ENCODE peak calls at places on chromosomes 16 and 17, in eight cellular contexts. Q is OCI-LY7, J is MM.1S, I is PC-3, R is lower lobe of right lung, T is uterus, L is adrenal gland, V is tibial artery. M is an unnamed sample. For H3K4me1, the result is how much of the 10 kb centered on the place peaks cover.

GRCh38 chr16:71258371-71258770 is 27.8 kb upstream of the HYDIN start:
- DNase-seq in T (no peak), V (no peak), L (no peak), I (no peak), R (no peak), Q (no peak), J (no peak), M (no peak)

GRCh38 chr16:50252082-50252611 is 14.2 kb upstream of the ADCY7 start:
- DNase-seq in J (no peak), T (no peak), I (no peak), Q (no peak), R (no peak), L (no peak), V (no peak), M (peak)

GRCh38 chr16:55508941-55509920 is at the start of gene LPCAT2:
- DNase-seq in T (peak), R (peak), L (peak), J (peak), V (peak), I (peak), Q (no peak), M (no peak)

GRCh38 chr16:67563708-67564468 is 1.6 kb downstream of the CTCF start:
- DNase-seq in J (peak), L (peak), T (peak), Q (peak), V (peak), I (peak), R (peak), M (no peak)

GRCh38 chr17:57350266-57350665 is 93.9 kb downstream of the MSI2 start:
- DNase-seq in L (no peak), Q (no peak), I (no peak), J (no peak), R (no peak), T (no peak), V (peak), M (no peak)

GRCh38 chr17:14337596-14338079 is 36.8 kb downstream of the HS3ST3B1 start:
- DNase-seq in I (no peak), T (no peak), J (no peak), R (no peak), L (no peak), Q (no peak), V (no peak), M (no peak)

GRCh38 chr16:67461600-67462278 is 19.2 kb downstream of the ATP6V0D1 start:
- DNase-seq in T (no peak), R (peak), Q (no peak), J (no peak), I (no peak), L (no peak), V (no peak), M (no peak)

GRCh38 chr17:78409191-78409621 is 30.8 kb downstream of the PGS1 start:
- DNase-seq in V (no peak), T (no peak), J (no peak), I (peak), Q (no peak), L (no peak), R (peak), M (no peak)

GRCh38 chr17:64378890-64379354 is 11.7 kb downstream of the PECAM1 start:
- DNase-seq in V (peak), R (no peak), I (peak), J (peak), Q (no peak), L (no peak), T (no peak), M (no peak)

GRCh38 chr17:57467226-57467625 is 210.9 kb downstream of the MSI2 start:
- DNase-seq in Q (no peak), R (no peak), V (no peak), T (no peak), J (no peak), I (no peak), L (no peak), M (no peak)

GRCh38 chr16:31138621-31139578 is 3.4 kb upstream of the PRSS8 start:
- DNase-seq in L (peak), J (no peak), Q (no peak), V (no peak), I (peak), R (peak), T (peak), M (no peak)

GRCh38 chr16:72818286-72818845 is 229.6 kb downstream of the ZFHX3 start:
- DNase-seq in Q (no peak), V (no peak), L (no peak), R (no peak), I (no peak), T (no peak), J (no peak), M (no peak)

GRCh38 chr17:83195330-83196087 is 116.1 kb downstream of the METRNL start:
- DNase-seq in Q (no peak), T (no peak), J (no peak), I (no peak), L (no peak), R (peak), V (peak), M (peak)

DNA sequence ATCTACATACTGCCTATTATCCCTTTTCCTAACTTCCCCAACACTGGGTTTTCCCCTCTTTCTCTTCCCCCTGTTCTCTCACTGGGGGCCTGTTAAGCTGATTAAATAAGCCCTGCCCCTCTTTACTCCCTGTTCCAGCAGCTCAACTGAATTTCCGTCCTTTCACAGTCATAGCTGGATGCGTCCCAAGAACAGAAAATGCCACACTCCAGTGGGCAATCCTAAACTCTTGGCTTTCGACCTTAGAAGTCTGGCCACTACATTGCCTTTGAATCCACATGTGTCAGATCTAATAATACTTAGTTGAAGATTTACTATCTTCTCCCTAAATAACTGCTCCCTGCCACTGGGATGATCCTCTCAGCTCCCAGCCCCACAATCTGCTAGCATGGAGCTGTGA is 34.5 kb downstream of the KCNJ16 start:
- DNase-seq in J (no peak), Q (no peak), T (peak), L (peak), V (no peak), R (no peak), I (no peak), M (no peak)
- H3K27ac ChIP-seq in J (no peak), Q (no peak), T (peak), L (no peak), V (no peak), R (no peak), I (no peak), M (no peak)

DNA sequence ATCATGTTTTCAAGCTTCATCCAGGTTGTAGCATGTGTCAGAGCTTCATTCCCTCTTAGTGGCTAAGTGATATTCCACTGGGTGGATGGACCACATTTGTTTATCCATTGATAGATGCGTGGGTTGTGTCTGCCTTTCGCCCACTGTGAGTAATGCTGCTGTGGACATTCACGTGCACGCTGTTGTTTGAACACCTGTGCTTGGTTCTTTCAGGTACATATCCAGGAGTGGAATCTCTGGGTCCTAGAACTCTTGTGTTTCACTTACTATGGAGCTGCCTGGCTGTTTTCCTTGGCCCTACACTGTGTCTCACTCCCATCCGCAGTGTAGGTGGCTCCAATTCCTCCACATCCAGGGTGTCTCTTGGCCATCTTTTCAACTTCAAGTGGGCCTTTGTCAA is 224.2 kb downstream of the C16orf95 start:
- DNase-seq in L (no peak), R (no peak), Q (no peak), T (no peak), J (no peak), I (no peak), V (no peak), M (no peak)
- H3K4me3 ChIP-seq in L (no peak), R (no peak), Q (no peak), T (no peak), J (no peak), I (no peak), V (no peak), M (no peak)

GRCh38 chr17:40062347-40063033 is at the start of gene THRA:
- DNase-seq in T (peak), R (peak), V (peak), I (peak), L (peak), Q (peak), J (peak), M (peak)

GRCh38 chr17:40063034-40063765 is 435 bp downstream of the THRA start:
- DNase-seq in J (peak), Q (peak), V (peak), L (peak), T (peak), R (peak), I (no peak), M (peak)

GRCh38 chr17:40065041-40065770 is 2.4 kb downstream of the THRA start:
- DNase-seq in Q (no peak), V (no peak), J (no peak), R (peak), T (no peak), I (no peak), L (no peak), M (no peak)

GRCh38 chr17:40065771-40066510 is 3.2 kb downstream of the THRA start:
- DNase-seq in T (no peak), V (no peak), I (no peak), R (peak), L (no peak), J (no peak), Q (no peak), M (no peak)

DNA sequence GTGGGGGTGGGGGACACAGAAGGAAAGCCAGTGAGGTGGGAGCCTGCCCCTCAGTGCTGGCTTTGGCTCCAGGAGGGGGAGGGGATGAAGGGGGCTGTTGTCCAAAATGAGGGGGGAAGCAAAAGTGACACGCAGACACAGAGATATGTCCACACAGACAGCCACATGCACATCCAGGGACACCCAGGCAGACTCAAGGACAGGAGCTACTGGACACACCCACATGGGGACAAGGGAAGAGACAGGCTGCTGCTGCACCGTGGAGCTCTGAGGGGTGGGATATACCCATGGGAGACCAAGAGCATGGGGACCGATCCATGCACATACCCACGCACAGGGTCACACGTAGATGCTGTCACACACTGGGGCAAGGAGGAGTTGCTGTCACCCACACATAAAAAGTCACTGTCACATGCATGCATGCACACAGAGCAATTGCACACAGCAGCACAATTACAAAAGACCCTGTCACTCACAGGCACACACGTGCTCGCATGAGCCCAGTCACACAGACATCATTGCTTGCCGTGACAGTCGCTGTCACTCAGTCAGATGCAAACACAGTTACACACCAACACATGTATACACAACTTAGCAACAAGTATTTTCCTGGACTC is 1.3 kb downstream of the THRA start:
- DNase-seq in V (no peak), Q (no peak), J (no peak), I (no peak), T (no peak), L (peak), R (peak), M (no peak)
- H3K4me1 ChIP-seq in V (under half), Q (under half), J (under half), I (under half), T (under half), L (half or more), R (half or more), M (under half)

GRCh38 chr17:75154195-75155106 is at the start of gene JPT1:
- DNase-seq in L (peak), J (peak), V (peak), Q (peak), I (peak), T (peak), R (peak), M (peak)

GRCh38 chr17:75155191-75155601 is 884 bp upstream of the JPT1 start:
- DNase-seq in J (no peak), Q (no peak), V (peak), T (no peak), L (no peak), I (peak), R (no peak), M (no peak)

GRCh38 chr17:75159196-75160031 is 5.1 kb upstream of the JPT1 start:
- DNase-seq in V (peak), Q (no peak), R (no peak), T (no peak), L (peak), I (peak), J (no peak), M (no peak)

GRCh38 chr17:75163074-75163473 is 8.8 kb upstream of the JPT1 start:
- DNase-seq in T (no peak), Q (no peak), J (no peak), V (no peak), L (no peak), I (no peak), R (no peak), M (no peak)

DNA sequence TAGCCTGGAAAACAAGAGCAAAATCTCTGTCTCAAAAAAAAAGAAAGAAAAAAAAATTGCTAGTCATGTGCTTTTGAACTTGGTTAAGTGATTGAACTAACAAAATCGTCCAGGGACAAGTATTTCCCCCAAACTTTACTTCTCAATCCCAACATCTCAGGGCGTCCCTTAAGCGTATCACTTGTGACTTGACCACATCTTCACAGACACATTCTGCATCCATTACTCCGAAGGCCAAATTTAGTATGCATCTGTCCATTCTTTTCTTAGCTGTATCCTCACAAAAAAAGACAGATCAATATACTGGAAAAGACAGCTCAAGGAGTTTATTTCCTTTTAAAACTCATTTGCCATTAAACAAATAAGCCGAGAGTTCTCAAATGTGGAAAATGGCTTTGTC is 5.9 kb upstream of the JPT1 start:
- DNase-seq in T (no peak), L (no peak), I (no peak), Q (no peak), J (no peak), R (no peak), V (no peak), M (no peak)
- H3K27ac ChIP-seq in T (no peak), L (no peak), I (peak), Q (no peak), J (no peak), R (no peak), V (no peak), M (no peak)